ENCODE peak calls at places on chromosomes 12 and 14, in five cellular contexts. N is pancreas, G is fibroblast of lung, J is uterus, C is AG04450. H is an unnamed sample.

GRCh38 chr14:94043111-94043755 is 17.1 kb downstream of the OTUB2 start:
- DNase-seq in N (no peak), J (no peak), C (no peak), G (peak; percentile 28), H (no peak)

GRCh38 chr14:70398280-70398679 is 18.6 kb downstream of the SYNJ2BP start:
- DNase-seq in G (no peak), C (no peak), N (no peak), J (no peak), H (no peak)

GRCh38 chr12:101414533-101415119 is 7.1 kb upstream of the ARL1 start:
- DNase-seq in J (peak; percentile 27), C (peak; percentile 30), G (peak; percentile 45), N (no peak), H (peak; percentile 57)

GRCh38 chr14:71372411-71372838 is 465.2 kb downstream of the PCNX1 start:
- DNase-seq in C (peak; percentile 50), G (peak; percentile 87), N (no peak), J (no peak), H (no peak)

GRCh38 chr12:49059385-49060232 is 985 bp downstream of the KMT2D start:
- DNase-seq in J (no peak), N (peak; percentile 75), C (no peak), G (peak; percentile 25), H (peak; percentile 11)

GRCh38 chr12:132413931-132414588 is 75.9 kb upstream of the FBRSL1 start:
- DNase-seq in N (no peak), G (no peak), C (no peak), J (no peak), H (no peak)

GRCh38 chr14:89378119-89378518 is 38.9 kb downstream of the FOXN3 start:
- DNase-seq in J (no peak), G (peak; percentile 89), C (peak; percentile 38), N (no peak), H (peak; percentile 94)

GRCh38 chr14:75673345-75673744 is 12.3 kb downstream of the TTLL5 start:
- DNase-seq in N (no peak), C (no peak), G (no peak), J (no peak), H (no peak)

GRCh38 chr14:78358631-78359030 is 188.5 kb downstream of the NRXN3 start:
- DNase-seq in G (peak; percentile 14), C (no peak), J (no peak), N (no peak), H (no peak)

GRCh38 chr12:47742253-47742825 is 16.3 kb downstream of the RAPGEF3 start:
- DNase-seq in G (no peak), C (no peak), J (peak; percentile 53), N (peak; percentile 86), H (no peak)

GRCh38 chr12:87603727-87604126 is 425.5 kb downstream of the C12orf50 start:
- DNase-seq in J (no peak), C (no peak), N (no peak), G (peak; percentile 29), H (peak; percentile 33)

GRCh38 chr14:54815016-54815415 is 87.6 kb downstream of the GCH1 start:
- DNase-seq in G (peak; percentile 67), J (no peak), N (no peak), C (no peak), H (no peak)

GRCh38 chr14:61514006-61514830 is 181.1 kb upstream of the HIF1A start:
- DNase-seq in J (no peak), C (no peak), N (no peak), G (peak; percentile 84), H (no peak)

GRCh38 chr14:103530831-103531230 is 1.8 kb downstream of the TRMT61A start:
- DNase-seq in C (no peak), N (no peak), G (no peak), J (no peak), H (no peak)

GRCh38 chr12:121974026-121974985 is 47.4 kb upstream of the BCL7A start:
- DNase-seq in C (no peak), G (no peak), J (no peak), N (no peak), H (no peak)

GRCh38 chr14:49982522-49982951 is 89.7 kb downstream of the ARF6 start:
- DNase-seq in J (no peak), G (peak; percentile 94), N (no peak), C (peak; percentile 72), H (peak; percentile 97)

DNA sequence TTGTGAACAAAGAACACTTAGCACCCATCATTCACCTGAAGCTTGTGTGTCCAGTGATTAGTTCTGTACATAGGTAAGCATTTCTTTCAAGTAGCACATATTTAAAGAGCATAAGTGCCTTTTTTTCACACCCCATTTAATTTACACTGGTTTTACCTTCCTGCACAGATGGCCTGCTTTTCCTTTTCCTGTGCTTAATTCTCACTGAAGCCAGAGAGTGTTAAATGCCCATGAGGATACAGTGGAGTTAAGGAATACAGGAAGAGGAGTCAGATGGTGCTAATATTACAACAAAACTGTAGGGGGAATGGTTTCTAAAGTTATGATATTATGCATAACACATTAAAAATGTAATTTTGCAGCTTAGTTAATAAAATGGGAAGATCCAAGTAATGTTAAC is 31.0 kb upstream of the SLC38A1 start:
- DNase-seq in C (no peak), G (no peak), N (no peak), J (no peak), H (no peak)
- H3K27ac ChIP-seq in C (no peak overlapping the region), G (no peak overlapping the region), N (no peak overlapping the region), J (no peak overlapping the region), H (no peak overlapping the region)

GRCh38 chr12:5654019-5654418 is 222.1 kb downstream of the NTF3 start:
- DNase-seq in N (no peak), G (no peak), C (no peak), J (no peak), H (no peak)

GRCh38 chr12:5650804-5651461 is 219.0 kb downstream of the NTF3 start:
- DNase-seq in G (no peak), J (no peak), C (no peak), N (no peak), H (no peak)

GRCh38 chr12:5648692-5649338 is 216.9 kb downstream of the NTF3 start:
- DNase-seq in J (no peak), N (no peak), G (peak; percentile 19), C (peak; percentile 3), H (peak; percentile 5)
- TF ChIP-seq CTCF in J (no peak), N (no peak), G (peak; percentile 43), C (peak; percentile 65), H (peak; percentile 56)

DNA sequence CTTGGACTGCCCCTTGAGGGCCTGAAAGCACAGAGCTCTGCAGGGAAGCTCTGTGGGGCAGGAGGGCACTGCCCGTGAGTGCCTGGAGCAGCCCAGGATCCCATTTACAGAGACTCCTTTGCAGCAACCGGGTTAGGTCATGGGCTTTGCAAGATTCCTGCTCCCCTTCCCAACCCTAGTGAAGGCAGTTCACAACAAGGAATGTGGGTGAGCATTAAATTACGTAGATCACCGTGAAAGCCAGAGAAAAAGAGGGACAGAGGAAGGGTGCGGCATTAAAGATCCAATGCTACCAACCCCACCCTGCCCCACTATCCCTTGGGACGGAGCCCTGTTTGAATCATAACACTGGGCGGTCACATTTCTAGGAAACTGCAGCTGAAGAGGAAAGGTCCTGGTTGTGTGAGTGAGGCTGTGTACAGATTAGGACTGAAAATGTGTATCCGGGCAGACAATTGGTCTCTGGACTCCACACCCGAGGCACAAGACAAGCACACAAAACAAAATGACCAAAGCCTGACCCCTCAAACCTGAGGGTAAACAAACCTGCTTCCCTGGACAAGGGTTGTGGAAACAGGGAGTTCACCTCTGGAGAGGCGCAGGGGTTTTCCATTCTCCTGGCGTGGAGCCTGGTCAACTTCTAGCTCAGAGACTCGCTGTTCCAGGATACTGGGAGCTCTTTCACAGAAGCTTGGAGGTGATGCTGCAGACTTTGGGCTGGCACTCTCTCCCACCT is 16.8 kb downstream of the NINJ2 start:
- DNase-seq in J (peak; percentile 61), G (no peak), N (no peak), C (no peak), H (no peak)
- H3K27ac ChIP-seq in J (peak overlapping the region; percentile 92), G (no peak overlapping the region), N (no peak overlapping the region), C (no peak overlapping the region), H (no peak overlapping the region)

GRCh38 chr14:29999013-29999539 is 71.4 kb upstream of the PRKD1 start:
- DNase-seq in G (no peak), N (no peak), J (no peak), C (no peak), H (no peak)
- TF ChIP-seq CTCF in G (no peak), N (no peak), J (no peak), C (peak; percentile 18), H (peak; percentile 19)

GRCh38 chr14:23177181-23177580 is 6.3 kb downstream of the SLC7A8 start:
- DNase-seq in N (no peak), C (no peak), G (no peak), J (no peak), H (no peak)
- H3K27ac ChIP-seq in N (no peak overlapping the region), C (no peak overlapping the region), G (no peak overlapping the region), J (peak overlapping the region; percentile 89), H (no peak overlapping the region)

DNA sequence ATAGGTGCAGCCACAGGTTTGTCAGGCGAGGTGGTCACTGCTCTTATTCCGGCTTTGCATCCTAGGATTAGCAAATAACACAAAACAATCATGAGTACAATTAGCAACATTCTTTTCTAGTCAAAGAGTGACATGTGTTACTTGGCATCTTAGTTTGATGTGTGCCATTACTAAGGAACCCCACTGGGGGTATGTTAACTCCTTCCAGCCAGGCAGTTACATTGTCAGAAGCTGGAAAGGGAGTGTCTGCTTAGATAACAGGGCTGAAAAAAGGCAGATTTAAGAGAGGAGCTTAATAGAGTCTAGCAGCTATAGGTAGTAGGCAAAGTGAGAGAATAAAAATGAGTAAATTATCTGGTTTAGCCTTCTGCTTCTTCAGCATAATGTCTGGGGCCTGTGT is 30.5 kb upstream of the METAP2 start:
- DNase-seq in J (no peak), C (no peak), N (no peak), G (no peak), H (no peak)
- TF ChIP-seq CTCF in J (no peak), C (no peak), N (no peak), G (no peak), H (no peak)

H was measured in brain microvascular endothelial cell.